ENCODE peak calls at places on chromosomes 11 and 22, in six cellular contexts. N is stomach, K is tibial artery, U is heart right ventricle, O is Panc1, Q is GM23338. T is an unnamed sample.

GRCh38 chr11:96127596-96127959 is 203.7 kb upstream of the MTMR2 start:
- DNase-seq in K (no peak), N (no peak), O (no peak), U (no peak), Q (no peak), T (no peak)

GRCh38 chr11:130024356-130024755 is 21.7 kb upstream of the PRDM10 start:
- DNase-seq in N (no peak), K (no peak), U (no peak), Q (no peak), O (no peak), T (no peak)

GRCh38 chr11:100825610-100826009 is 138.5 kb downstream of the ARHGAP42 start:
- DNase-seq in K (no peak), O (no peak), Q (no peak), U (no peak), N (no peak), T (no peak)

GRCh38 chr11:130442728-130443127 is 5.7 kb upstream of the ADAMTS15 start:
- DNase-seq in O (no peak), Q (no peak), U (no peak), K (no peak), N (no peak), T (no peak)

GRCh38 chr11:118975771-118976709 is 4.5 kb downstream of the FOXR1 start:
- DNase-seq in U (no peak), O (no peak), K (no peak), N (no peak), Q (no peak), T (no peak)

GRCh38 chr11:128499613-128500213 is 87.6 kb downstream of the ETS1 start:
- DNase-seq in N (no peak), U (peak; percentile 34), K (no peak), Q (no peak), O (no peak), T (no peak)

GRCh38 chr11:97525273-97525672 is 1135.5 kb downstream of the JRKL start:
- DNase-seq in O (no peak), U (no peak), K (no peak), N (no peak), Q (no peak), T (no peak)

GRCh38 chr22:24727218-24727851 is 47.2 kb downstream of the PIWIL3 start:
- DNase-seq in N (peak; percentile 48), U (no peak), Q (no peak), O (peak; percentile 83), K (no peak), T (no peak)

GRCh38 chr11:132853886-132854285 is 678.4 kb downstream of the OPCML start:
- DNase-seq in O (no peak), Q (no peak), U (no peak), K (no peak), N (no peak), T (no peak)

GRCh38 chr11:78094250-78094649 is 14.6 kb upstream of the NDUFC2 start:
- DNase-seq in K (no peak), U (no peak), O (no peak), Q (no peak), N (no peak), T (no peak)

GRCh38 chr22:39253427-39254070 is 8.8 kb upstream of the PDGFB start:
- DNase-seq in N (peak; percentile 89), U (peak; percentile 71), K (peak; percentile 80), Q (peak; percentile 50), O (peak; percentile 45), T (peak; percentile 55)

GRCh38 chr22:39117585-39118191 is 20.6 kb downstream of the APOBEC3H start:
- DNase-seq in U (no peak), K (no peak), Q (peak; percentile 85), N (peak; percentile 70), O (peak; percentile 24), T (no peak)

GRCh38 chr22:35866646-35867045 is 149.0 kb downstream of the APOL5 start:
- DNase-seq in Q (no peak), O (no peak), N (no peak), U (no peak), K (no peak), T (no peak)

GRCh38 chr22:38240734-38241252 is 32.0 kb downstream of the TMEM184B start:
- DNase-seq in U (no peak), O (no peak), N (peak; percentile 71), K (no peak), Q (peak; percentile 86), T (no peak)

GRCh38 chr11:1829039-1829820 is 5.6 kb upstream of the SYT8 start:
- DNase-seq in O (no peak), K (peak; percentile 76), N (no peak), U (no peak), Q (no peak), T (no peak)

GRCh38 chr11:115408036-115408911 is 95.9 kb downstream of the CADM1 start:
- DNase-seq in O (no peak), K (no peak), N (no peak), U (no peak), Q (no peak), T (no peak)

GRCh38 chr11:11620251-11620965 is 1.4 kb downstream of the GALNT18 start:
- DNase-seq in N (peak; percentile 40), U (peak; percentile 57), O (no peak), K (peak; percentile 80), Q (peak; percentile 66), T (no peak)

GRCh38 chr22:21713428-21714058 is 22.1 kb downstream of the YPEL1 start:
- DNase-seq in U (no peak), O (no peak), N (no peak), K (no peak), Q (no peak), T (no peak)

GRCh38 chr11:20450829-20451228 is 63.3 kb downstream of the PRMT3 start:
- DNase-seq in Q (no peak), N (no peak), K (no peak), U (no peak), O (no peak), T (no peak)

GRCh38 chr22:23147632-23148387 is 2.5 kb downstream of the RAB36 start:
- DNase-seq in N (no peak), K (no peak), O (no peak), Q (no peak), U (no peak), T (no peak)

GRCh38 chr22:27405672-27406388 is 395.7 kb downstream of the MN1 start:
- DNase-seq in Q (peak; percentile 72), O (no peak), K (peak; percentile 74), N (peak; percentile 73), U (peak; percentile 68), T (peak; percentile 72)

GRCh38 chr22:34866501-34867171 is 199.3 kb upstream of the ISX start:
- DNase-seq in O (no peak), N (no peak), Q (no peak), U (no peak), K (no peak), T (no peak)

GRCh38 chr22:28016781-28017557 is 97.9 kb upstream of the PITPNB start:
- DNase-seq in Q (no peak), K (peak; percentile 58), N (peak; percentile 20), O (no peak), U (no peak), T (peak; percentile 59)

GRCh38 chr11:79236541-79236971 is 204.3 kb downstream of the TENM4 start:
- DNase-seq in U (no peak), K (peak; percentile 41), N (no peak), O (no peak), Q (no peak), T (no peak)

DNA sequence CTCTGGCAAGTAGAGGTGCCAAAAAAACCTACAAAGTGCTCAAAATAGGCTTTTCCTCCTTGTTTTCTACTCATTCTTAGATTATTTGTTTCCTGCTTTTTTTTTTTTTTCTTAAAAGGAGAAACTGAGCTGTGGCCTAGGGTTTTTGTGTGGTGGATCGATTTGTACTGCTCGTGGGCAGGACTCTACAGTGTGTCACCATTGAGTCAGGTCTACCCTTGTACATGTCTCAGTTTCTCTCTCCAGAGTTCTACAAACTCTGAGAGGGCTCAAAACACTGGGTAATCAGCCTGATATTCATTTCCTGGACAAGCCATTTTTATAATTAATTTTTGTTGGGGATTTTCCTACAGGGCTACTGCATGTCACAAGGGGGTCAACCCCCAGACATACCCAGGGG is 5.2 kb upstream of the CASP4 start:
- DNase-seq in U (no peak), K (no peak), N (no peak), O (no peak), Q (no peak), T (no peak)
- H3K4me1 ChIP-seq in U (peaks cover 10% of the 10 kb centered on the region), K (no peaks in the 10 kb centered on the region), N (peaks cover 9% of the 10 kb centered on the region), O (peaks cover 4% of the 10 kb centered on the region), Q (peaks cover 4% of the 10 kb centered on the region), T (no peaks in the 10 kb centered on the region)

GRCh38 chr22:30556388-30556787 is 9.8 kb upstream of the SEC14L6 start:
- DNase-seq in N (no peak), Q (peak; percentile 41), U (no peak), K (no peak), O (no peak), T (no peak)
- TF ChIP-seq CTCF in N (no peak), Q (peak; percentile 53), U (no peak), K (no peak), O (no peak), T (no peak)

GRCh38 chr22:32668254-32669094 is 133.0 kb upstream of the TIMP3 start:
- DNase-seq in Q (no peak), U (no peak), O (no peak), N (no peak), K (no peak), T (no peak)
- H3K4me1 ChIP-seq in Q (no peaks in the 10 kb centered on the region), U (no peaks in the 10 kb centered on the region), O (no peaks in the 10 kb centered on the region), N (no peaks in the 10 kb centered on the region), K (no peaks in the 10 kb centered on the region), T (no peaks in the 10 kb centered on the region)

DNA sequence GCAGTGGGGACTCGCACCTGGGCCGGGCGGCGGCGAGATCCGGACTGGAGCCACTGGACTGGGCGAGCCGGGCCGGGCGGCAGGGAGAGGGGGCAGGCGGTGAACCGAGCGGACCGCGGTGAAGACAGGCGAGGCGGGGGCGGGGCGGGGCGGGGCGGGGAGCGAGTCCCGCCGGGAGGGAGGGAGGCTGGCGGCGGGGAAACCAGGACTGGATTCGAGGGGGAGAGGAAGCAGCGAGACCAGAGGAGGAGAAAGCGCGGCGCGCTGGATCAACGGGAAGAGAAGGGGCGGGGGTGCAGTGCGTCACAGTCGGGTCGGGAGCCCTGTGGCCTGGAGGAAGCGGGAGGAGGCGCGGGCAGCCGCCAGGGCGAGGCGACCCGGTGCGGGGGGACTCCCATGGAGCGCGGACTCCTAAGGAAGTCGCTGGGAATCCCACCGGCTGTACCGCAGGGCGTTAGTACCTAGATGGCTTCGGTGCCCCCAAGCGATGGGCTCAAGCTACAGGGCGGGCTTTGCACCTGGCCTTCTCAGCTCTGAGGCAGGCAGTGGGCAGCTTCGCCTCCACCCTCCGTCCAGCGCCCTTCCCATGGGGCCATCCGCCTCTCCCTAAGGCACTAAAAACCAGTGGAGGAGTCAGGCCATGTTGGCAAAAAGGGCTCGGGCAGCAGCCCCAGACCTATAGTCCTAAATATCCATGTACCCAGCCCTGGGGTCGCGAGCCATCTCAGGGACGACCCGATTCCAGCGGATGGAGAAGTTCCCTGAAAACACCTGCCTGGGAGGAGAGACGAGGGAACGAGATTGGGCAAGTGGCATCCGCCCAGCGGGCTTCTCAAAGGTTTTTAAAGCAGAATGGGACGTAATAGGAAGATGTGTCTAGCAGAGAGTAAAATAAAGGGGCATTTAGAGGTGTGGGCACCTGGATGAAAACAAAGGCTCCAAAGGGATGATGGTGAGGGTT is at the start of gene TMEM121B:
- DNase-seq in U (peak; percentile 79), N (peak; percentile 50), O (no peak), K (no peak), Q (peak; percentile 98), T (no peak)
- TF ChIP-seq CTCF in U (no peak), N (no peak), O (no peak), K (no peak), Q (no peak), T (no peak)

DNA sequence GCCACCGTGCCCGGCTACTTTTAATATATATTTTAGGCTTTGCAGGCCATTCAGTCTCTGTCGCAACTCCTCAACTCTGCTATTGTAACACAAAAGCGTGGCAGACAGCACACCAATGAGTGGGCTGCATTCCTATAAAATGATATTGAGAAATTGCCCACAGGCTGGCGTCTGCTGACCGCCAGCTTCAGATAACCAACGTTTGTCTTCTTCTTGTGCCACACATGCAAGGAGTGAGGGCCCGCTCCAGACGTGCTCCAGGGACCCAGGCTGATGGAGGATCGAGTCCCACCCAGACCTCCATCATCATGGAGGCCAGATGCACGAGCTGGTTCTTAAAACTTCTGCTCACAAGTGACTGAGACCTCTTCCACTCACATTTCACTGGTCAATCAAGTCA is 35.4 kb upstream of the LINC01488 start:
- DNase-seq in U (no peak), Q (no peak), O (no peak), N (no peak), K (peak; percentile 58), T (no peak)
- H3K4me1 ChIP-seq in U (peaks cover 72% of the 10 kb centered on the region), Q (peaks cover 22% of the 10 kb centered on the region), O (peaks cover 47% of the 10 kb centered on the region), N (peaks cover 65% of the 10 kb centered on the region), K (no peaks in the 10 kb centered on the region), T (peaks cover 15% of the 10 kb centered on the region)